ENCODE peak calls at places on chromosomes 11 and 22, in four cellular contexts. S is IMR-90, E is K562, Y is HepG2. Q is an unnamed sample.
A peak's percentile ranks its signal among the peaks of the same experiment; 100 is the strongest.

GRCh38 chr11:87173185-87174039 is 135.7 kb downstream of the TMEM135 start:
- DNase-seq in S (peak; percentile 63), E (no peak), Y (peak; percentile 19), Q (no peak)

GRCh38 chr11:102806296-102806695 is 8.3 kb upstream of the MMP1 start:
- DNase-seq in S (peak; percentile 50), E (no peak), Y (no peak), Q (no peak)

GRCh38 chr11:68013611-68014156 is 3.6 kb downstream of the ALDH3B1 start:
- DNase-seq in S (no peak), E (no peak), Y (no peak), Q (no peak)

GRCh38 chr22:46649176-46650077 is 29.2 kb downstream of the GRAMD4 start:
- DNase-seq in S (peak; percentile 71), E (peak; percentile 69), Y (no peak), Q (no peak)

GRCh38 chr22:38572065-38572464 is 2.1 kb upstream of the DMC1 start:
- DNase-seq in S (peak; percentile 62), E (peak; percentile 34), Y (peak; percentile 38), Q (peak; percentile 12)

GRCh38 chr22:40213478-40213877 is 35.8 kb downstream of the TNRC6B start:
- DNase-seq in S (no peak), E (no peak), Y (no peak), Q (no peak)

GRCh38 chr11:80107415-80107814 is 666.6 kb upstream of the TENM4 start:
- DNase-seq in S (no peak), E (no peak), Y (no peak), Q (no peak)

GRCh38 chr22:49044776-49045175 is 782.9 kb downstream of the BRD1 start:
- DNase-seq in S (no peak), E (no peak), Y (no peak), Q (no peak)

GRCh38 chr11:108199446-108200321 is 22.8 kb downstream of the NPAT start:
- DNase-seq in S (peak; percentile 68), E (peak; percentile 68), Y (no peak), Q (peak; percentile 68)

GRCh38 chr11:69308936-69309799 is 15.2 kb downstream of the MYEOV start:
- DNase-seq in S (no peak), E (no peak), Y (no peak), Q (no peak)

GRCh38 chr22:48407256-48407955 is 1420.3 kb downstream of the BRD1 start:
- DNase-seq in S (no peak), E (no peak), Y (no peak), Q (no peak)

GRCh38 chr11:10323793-10324170 is 18.9 kb downstream of the ADM start:
- DNase-seq in S (peak; percentile 47), E (no peak), Y (no peak), Q (no peak)

GRCh38 chr22:20441631-20442484 is 4.2 kb upstream of the SCARF2 start:
- DNase-seq in S (no peak), E (no peak), Y (no peak), Q (no peak)

GRCh38 chr11:44269369-44270351 is 40.3 kb downstream of the ALX4 start:
- DNase-seq in S (peak; percentile 60), E (peak; percentile 91), Y (no peak), Q (no peak)

GRCh38 chr11:46363455-46363920 is 16.2 kb downstream of the DGKZ start:
- DNase-seq in S (peak; percentile 33), E (no peak), Y (no peak), Q (no peak)

GRCh38 chr11:43989162-43989961 is 46.9 kb downstream of the C11orf96 start:
- DNase-seq in S (no peak), E (no peak), Y (no peak), Q (no peak)

GRCh38 chr11:102244681-102245409 is 72.4 kb upstream of the BIRC3 start:
- DNase-seq in S (peak; percentile 87), E (no peak), Y (no peak), Q (no peak)

GRCh38 chr11:13663631-13664071 is 4.8 kb upstream of the FAR1 start:
- DNase-seq in S (peak; percentile 41), E (no peak), Y (no peak), Q (no peak)

GRCh38 chr11:41031571-41032060 is 427.8 kb downstream of the LRRC4C start:
- DNase-seq in S (no peak), E (no peak), Y (no peak), Q (no peak)

GRCh38 chr11:7573558-7574296 is 59.9 kb downstream of the PPFIBP2 start:
- DNase-seq in S (no peak), E (peak; percentile 11), Y (peak; percentile 92), Q (no peak)

GRCh38 chr11:62680825-62681240 is 2.0 kb upstream of the UBXN1 start:
- DNase-seq in S (peak; percentile 87), E (peak; percentile 66), Y (peak; percentile 80), Q (no peak)

GRCh38 chr11:95152878-95153856 is 63.5 kb downstream of the ENDOD1 start:
- DNase-seq in S (no peak), E (peak; percentile 97), Y (no peak), Q (peak; percentile 26)

GRCh38 chr22:44337658-44338004 is 24.9 kb upstream of the SHISAL1 start:
- DNase-seq in S (peak; percentile 75), E (peak; percentile 27), Y (no peak), Q (no peak)

GRCh38 chr11:61507962-61508824 is at the start of gene LRRC10B:
- DNase-seq in S (no peak), E (peak; percentile 41), Y (no peak), Q (no peak)

GRCh38 chr11:8035225-8035846 is 45.7 kb upstream of the TUB start:
- DNase-seq in S (no peak), E (no peak), Y (no peak), Q (no peak)

GRCh38 chr11:113690619-113691569 is 15.2 kb downstream of the TMPRSS5 start:
- DNase-seq in S (peak; percentile 32), E (peak; percentile 93), Y (peak; percentile 13), Q (no peak)

GRCh38 chr11:68960299-68961071 is 20.3 kb downstream of the MRGPRD start:
- DNase-seq in S (no peak), E (no peak), Y (no peak), Q (no peak)

DNA sequence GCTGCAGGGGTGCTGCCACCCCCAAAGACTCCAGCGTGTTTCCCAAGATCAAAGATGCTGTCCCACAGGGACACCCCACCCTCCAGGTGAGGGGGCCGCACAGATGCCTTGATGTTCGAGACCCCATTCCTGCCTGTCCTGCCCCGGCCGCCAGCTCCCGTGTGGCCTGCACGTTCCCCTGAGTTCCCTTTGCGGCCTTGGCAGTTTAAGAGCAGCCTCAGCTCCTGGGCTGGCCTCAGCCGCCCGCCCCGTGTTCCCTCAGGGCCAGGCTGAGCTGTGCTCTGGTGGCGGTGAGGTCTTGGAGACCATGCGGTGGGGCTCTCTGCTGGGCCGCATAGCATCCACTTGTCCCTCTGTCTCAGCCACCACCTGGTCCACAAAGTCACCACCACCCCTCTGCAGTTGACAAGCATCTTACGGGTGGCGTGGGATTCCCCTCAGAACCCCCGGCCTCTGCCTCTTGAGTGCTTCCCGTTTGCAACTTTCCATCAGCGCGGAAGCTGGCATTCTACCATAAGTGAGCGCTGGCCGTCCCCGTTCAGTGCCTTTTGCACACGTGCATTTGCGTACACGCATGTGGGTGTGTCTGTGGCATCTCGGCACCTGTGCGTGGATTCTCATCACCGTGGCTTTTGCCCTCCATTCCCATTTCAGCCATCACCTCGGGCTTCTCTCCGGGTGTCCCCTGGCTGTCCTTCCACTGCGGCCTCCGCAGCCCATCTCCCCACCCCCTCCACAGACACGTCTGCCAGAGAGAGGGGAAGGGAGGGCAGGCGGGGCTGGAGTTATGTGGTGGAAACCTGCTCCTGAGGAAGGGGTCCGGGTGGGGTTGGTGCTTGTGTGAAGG is 35.9 kb downstream of the CTTN start:
- DNase-seq in S (no peak), E (no peak), Y (no peak), Q (no peak)
- H3K36me3 ChIP-seq in S (peaks cover 87% of the 10 kb centered on the region), E (peaks cover 88% of the 10 kb centered on the region), Y (peaks cover 83% of the 10 kb centered on the region), Q (no peaks in the 10 kb centered on the region)

GRCh38 chr11:19646921-19647320 is 65.7 kb upstream of the NAV2 start:
- DNase-seq in S (peak; percentile 93), E (no peak), Y (no peak), Q (no peak)
- TF ChIP-seq BHLHE40 in S (peak; percentile 87), E (no peak), Y (no peak), Q (no peak)

GRCh38 chr22:31425331-31426050 is 26.1 kb downstream of the DRG1 start:
- DNase-seq in S (peak; percentile 12), E (no peak), Y (no peak), Q (no peak)
- H3K36me3 ChIP-seq in S (peaks cover 55% of the 10 kb centered on the region), E (peaks cover 74% of the 10 kb centered on the region), Y (peaks cover 73% of the 10 kb centered on the region), Q (peaks cover 35% of the 10 kb centered on the region)

GRCh38 chr11:63793163-63793562 is 20.1 kb upstream of the SPINDOC start:
- DNase-seq in S (no peak), E (no peak), Y (no peak), Q (no peak)

GRCh38 chr11:63795066-63795465 is 18.2 kb upstream of the SPINDOC start:
- DNase-seq in S (no peak), E (no peak), Y (no peak), Q (no peak)

GRCh38 chr11:63785823-63786222 is 17.2 kb upstream of the ZFTA start:
- DNase-seq in S (no peak), E (no peak), Y (no peak), Q (no peak)

GRCh38 chr11:63791495-63792167 is 21.6 kb upstream of the SPINDOC start:
- DNase-seq in S (no peak), E (no peak), Y (no peak), Q (no peak)
- TF ChIP-seq BHLHE40 in S (no peak), E (no peak), Y (no peak), Q (no peak)

DNA sequence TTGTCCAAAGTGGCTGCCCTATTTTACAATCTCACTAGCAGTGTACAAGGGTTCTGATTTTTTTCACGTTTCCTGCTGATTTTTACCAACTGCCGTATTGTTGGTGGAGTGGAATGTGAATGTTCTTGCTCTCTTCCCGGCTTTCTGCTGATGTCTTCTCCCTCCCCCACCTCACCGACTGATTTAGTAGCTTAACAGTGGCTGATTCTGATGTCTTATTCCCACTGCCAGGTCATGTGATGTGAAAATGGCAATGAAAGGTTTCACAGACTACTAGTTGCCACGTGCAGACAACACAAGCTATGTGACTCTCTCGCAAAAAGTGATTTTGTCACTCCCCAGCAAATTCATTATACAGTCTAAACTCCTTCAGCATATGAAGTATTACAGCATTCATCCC is 17.3 kb upstream of the NEU3 start:
- DNase-seq in S (no peak), E (no peak), Y (no peak), Q (no peak)
- H3K36me3 ChIP-seq in S (peaks cover 29% of the 10 kb centered on the region), E (peaks cover 91% of the 10 kb centered on the region), Y (peaks cover 77% of the 10 kb centered on the region), Q (peaks cover 57% of the 10 kb centered on the region)

GRCh38 chr11:3832816-3833215 is 7.9 kb downstream of the RHOG start:
- DNase-seq in S (no peak), E (no peak), Y (no peak), Q (no peak)
- TF ChIP-seq BHLHE40 in S (no peak), E (no peak), Y (no peak), Q (no peak)

Q was measured in GM12878.